ENCODE peak calls at places on chromosomes 6 and 20, in five cellular contexts. One of them, this sample, is unnamed. For H3K4me1, the result is how much of the 10 kb centered on the place peaks cover.

GRCh38 chr20:23193985-23194384 is 107.9 kb upstream of the CD93 start:
- DNase-seq in uterus: no peak
- DNase-seq in heart left ventricle: no peak
- DNase-seq in lower lobe of right lung: no peak
- DNase-seq in GM12878: no peak
- DNase-seq in this sample: no peak

GRCh38 chr20:62009322-62009721 is 56.4 kb downstream of the TAF4 start:
- DNase-seq in heart left ventricle: no peak
- DNase-seq in GM12878: no peak
- DNase-seq in lower lobe of right lung: no peak
- DNase-seq in uterus: no peak
- DNase-seq in this sample: no peak

GRCh38 chr6:1780468-1780867 is 170.8 kb downstream of the FOXC1 start:
- DNase-seq in heart left ventricle: no peak
- DNase-seq in lower lobe of right lung: no peak
- DNase-seq in uterus: no peak
- DNase-seq in GM12878: no peak
- DNase-seq in this sample: no peak

GRCh38 chr6:28922841-28923317 is 906 bp downstream of the TRIM27 start:
- DNase-seq in GM12878: no peak
- DNase-seq in lower lobe of right lung: no peak
- DNase-seq in heart left ventricle: peak
- DNase-seq in uterus: no peak
- DNase-seq in this sample: peak

GRCh38 chr6:110181131-110182027 is 1.2 kb downstream of the CDC40 start:
- DNase-seq in lower lobe of right lung: no peak
- DNase-seq in heart left ventricle: no peak
- DNase-seq in GM12878: no peak
- DNase-seq in uterus: no peak
- DNase-seq in this sample: no peak

GRCh38 chr6:155143610-155144106 is 120.2 kb upstream of the CLDN20 start:
- DNase-seq in uterus: no peak
- DNase-seq in GM12878: no peak
- DNase-seq in heart left ventricle: no peak
- DNase-seq in lower lobe of right lung: no peak
- DNase-seq in this sample: no peak

GRCh38 chr20:37270586-37271420 is 9.2 kb upstream of the GHRH start:
- DNase-seq in lower lobe of right lung: no peak
- DNase-seq in GM12878: peak
- DNase-seq in uterus: no peak
- DNase-seq in heart left ventricle: no peak
- DNase-seq in this sample: no peak

GRCh38 chr6:16766836-16767745 is 5.8 kb upstream of the ATXN1 start:
- DNase-seq in GM12878: no peak
- DNase-seq in lower lobe of right lung: no peak
- DNase-seq in heart left ventricle: no peak
- DNase-seq in uterus: no peak
- DNase-seq in this sample: no peak

GRCh38 chr6:41064841-41065240 is 7.3 kb downstream of the OARD1 start:
- DNase-seq in uterus: no peak
- DNase-seq in GM12878: no peak
- DNase-seq in heart left ventricle: no peak
- DNase-seq in lower lobe of right lung: no peak
- DNase-seq in this sample: no peak

GRCh38 chr6:25056130-25056529 is 120.4 kb upstream of the RIPOR2 start:
- DNase-seq in uterus: no peak
- DNase-seq in GM12878: no peak
- DNase-seq in heart left ventricle: no peak
- DNase-seq in lower lobe of right lung: peak
- DNase-seq in this sample: peak

GRCh38 chr20:47263502-47264084 is 92.9 kb downstream of the ZMYND8 start:
- DNase-seq in heart left ventricle: no peak
- DNase-seq in uterus: no peak
- DNase-seq in GM12878: peak
- DNase-seq in lower lobe of right lung: no peak
- DNase-seq in this sample: no peak
- H3K4me1 ChIP-seq in heart left ventricle: under half
- H3K4me1 ChIP-seq in uterus: under half
- H3K4me1 ChIP-seq in GM12878: half or more
- H3K4me1 ChIP-seq in lower lobe of right lung: under half
- H3K4me1 ChIP-seq in this sample: under half

DNA sequence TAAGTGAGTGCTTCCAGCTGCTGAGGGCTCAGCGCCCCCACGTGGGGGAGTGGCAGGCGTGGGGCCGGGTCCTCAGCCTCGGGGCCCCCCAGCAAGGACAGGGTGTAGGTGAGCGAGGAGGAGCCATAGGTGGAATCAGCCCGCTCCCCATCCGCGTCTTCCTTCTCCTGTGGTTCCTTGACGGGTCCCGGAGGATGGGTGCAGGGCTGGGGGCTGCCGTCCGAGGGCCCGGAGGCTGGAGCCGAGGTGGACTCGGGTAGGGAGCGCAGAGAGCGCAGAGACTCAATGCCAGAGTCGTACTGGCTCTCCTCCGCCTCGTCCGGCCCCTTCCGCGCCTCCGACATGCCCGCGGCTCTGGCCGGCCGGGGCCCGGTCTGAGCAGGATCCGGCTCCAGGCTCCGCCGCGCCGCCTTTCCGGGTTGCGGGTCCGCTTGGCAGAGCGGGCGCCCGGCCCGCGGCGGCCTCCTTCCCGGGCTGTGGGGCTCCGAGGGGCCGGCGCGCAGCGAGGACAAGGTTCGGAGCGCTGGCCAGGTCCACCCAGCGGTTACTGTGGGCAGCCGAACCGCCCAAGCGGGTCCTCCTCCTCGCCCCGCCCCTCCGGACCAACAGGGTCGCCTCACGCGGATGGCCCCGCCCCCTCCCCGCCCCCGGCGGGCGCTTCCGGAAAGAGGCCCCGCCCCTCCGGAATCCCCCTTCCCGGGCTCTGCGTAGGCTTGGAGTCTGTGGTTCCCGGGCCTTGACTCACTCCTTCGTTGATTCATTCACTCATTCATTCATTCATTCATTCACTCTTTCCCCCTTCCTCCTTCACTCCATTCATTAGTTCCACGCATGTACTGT is at the start of gene NFKBIE:
- DNase-seq in uterus: peak
- DNase-seq in lower lobe of right lung: peak
- DNase-seq in heart left ventricle: peak
- DNase-seq in GM12878: no peak
- DNase-seq in this sample: peak
- TF ChIP-seq CTCF in uterus: peak
- TF ChIP-seq CTCF in lower lobe of right lung: peak
- TF ChIP-seq CTCF in heart left ventricle: no peak
- TF ChIP-seq CTCF in GM12878: peak
- TF ChIP-seq CTCF in this sample: no peak

GRCh38 chr6:53735896-53736295 is 58.9 kb upstream of the LRRC1 start:
- DNase-seq in GM12878: no peak
- DNase-seq in heart left ventricle: no peak
- DNase-seq in uterus: no peak
- DNase-seq in lower lobe of right lung: no peak
- DNase-seq in this sample: no peak

GRCh38 chr6:53731906-53732636 is 62.7 kb upstream of the LRRC1 start:
- DNase-seq in GM12878: no peak
- DNase-seq in lower lobe of right lung: no peak
- DNase-seq in uterus: no peak
- DNase-seq in heart left ventricle: no peak
- DNase-seq in this sample: no peak

GRCh38 chr6:53737746-53738145 is 57.1 kb upstream of the LRRC1 start:
- DNase-seq in GM12878: no peak
- DNase-seq in lower lobe of right lung: no peak
- DNase-seq in uterus: no peak
- DNase-seq in heart left ventricle: no peak
- DNase-seq in this sample: no peak

GRCh38 chr6:53730767-53731166 is 64.0 kb upstream of the LRRC1 start:
- DNase-seq in uterus: no peak
- DNase-seq in heart left ventricle: no peak
- DNase-seq in lower lobe of right lung: no peak
- DNase-seq in GM12878: no peak
- DNase-seq in this sample: no peak

DNA sequence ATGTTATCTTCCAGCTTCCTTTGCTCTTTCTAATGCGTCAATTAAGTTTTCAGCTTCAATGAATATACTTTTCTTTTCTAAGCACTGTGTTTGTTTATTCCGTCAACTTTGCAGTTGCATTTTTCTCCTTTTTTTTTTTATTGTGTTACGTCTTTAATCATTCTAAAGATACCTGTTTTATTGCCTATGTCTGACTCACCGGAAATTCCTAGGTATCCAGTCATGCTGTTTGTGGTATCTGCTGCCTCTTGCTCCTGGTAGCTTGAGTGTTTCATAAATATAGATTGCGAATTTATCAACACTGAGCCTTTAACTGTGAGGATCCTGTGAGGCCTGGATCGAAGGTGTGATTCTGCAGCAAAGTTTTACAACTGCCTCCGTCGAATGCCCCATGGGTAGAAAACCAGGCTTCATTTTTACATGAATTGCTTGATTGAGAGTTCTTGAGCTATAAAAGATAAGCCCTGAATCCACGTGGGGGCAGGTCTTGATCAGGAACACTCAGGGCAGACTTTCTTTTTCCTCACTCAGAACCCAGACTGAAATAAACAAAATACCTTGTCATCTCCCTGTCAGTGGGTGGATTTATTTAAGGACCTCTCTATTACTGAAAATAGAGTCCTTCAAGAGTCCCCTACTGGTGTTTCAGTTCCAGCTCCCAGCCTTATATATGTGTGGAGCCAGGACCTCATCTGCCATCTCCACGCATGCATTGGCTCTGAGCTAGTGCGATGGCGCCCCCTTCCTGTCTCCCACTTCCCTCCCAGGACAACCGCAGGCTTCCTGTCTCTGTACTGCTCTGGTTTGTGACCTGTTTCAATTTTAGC is 60.1 kb upstream of the LRRC1 start:
- DNase-seq in lower lobe of right lung: peak
- DNase-seq in GM12878: peak
- DNase-seq in uterus: no peak
- DNase-seq in heart left ventricle: peak
- DNase-seq in this sample: peak
- H3K4me3 ChIP-seq in lower lobe of right lung: no peak
- H3K4me3 ChIP-seq in GM12878: no peak
- H3K4me3 ChIP-seq in uterus: no peak
- H3K4me3 ChIP-seq in heart left ventricle: no peak
- H3K4me3 ChIP-seq in this sample: no peak

GRCh38 chr6:22024973-22025467 is 271.8 kb downstream of the PRL start:
- DNase-seq in heart left ventricle: no peak
- DNase-seq in GM12878: peak
- DNase-seq in lower lobe of right lung: no peak
- DNase-seq in uterus: no peak
- DNase-seq in this sample: no peak
- H3K4me1 ChIP-seq in heart left ventricle: under half
- H3K4me1 ChIP-seq in GM12878: under half
- H3K4me1 ChIP-seq in lower lobe of right lung: under half
- H3K4me1 ChIP-seq in uterus: under half
- H3K4me1 ChIP-seq in this sample: under half

GRCh38 chr6:104143757-104144156 is 716.0 kb downstream of the HACE1 start:
- DNase-seq in heart left ventricle: no peak
- DNase-seq in uterus: no peak
- DNase-seq in lower lobe of right lung: no peak
- DNase-seq in GM12878: no peak
- DNase-seq in this sample: no peak
- TF ChIP-seq CTCF in heart left ventricle: no peak
- TF ChIP-seq CTCF in uterus: no peak
- TF ChIP-seq CTCF in lower lobe of right lung: no peak
- TF ChIP-seq CTCF in GM12878: no peak
- TF ChIP-seq CTCF in this sample: no peak

GRCh38 chr6:21883929-21884328 is 290.4 kb downstream of the SOX4 start:
- DNase-seq in uterus: no peak
- DNase-seq in GM12878: no peak
- DNase-seq in lower lobe of right lung: no peak
- DNase-seq in heart left ventricle: no peak
- DNase-seq in this sample: no peak

GRCh38 chr6:21886601-21887091 is 293.1 kb downstream of the SOX4 start:
- DNase-seq in lower lobe of right lung: no peak
- DNase-seq in GM12878: no peak
- DNase-seq in heart left ventricle: no peak
- DNase-seq in uterus: no peak
- DNase-seq in this sample: no peak

GRCh38 chr6:21885101-21885500 is 291.6 kb downstream of the SOX4 start:
- DNase-seq in GM12878: no peak
- DNase-seq in heart left ventricle: no peak
- DNase-seq in lower lobe of right lung: no peak
- DNase-seq in uterus: no peak
- DNase-seq in this sample: no peak

GRCh38 chr6:21887301-21888185 is 294.0 kb downstream of the SOX4 start:
- DNase-seq in uterus: no peak
- DNase-seq in heart left ventricle: no peak
- DNase-seq in lower lobe of right lung: no peak
- DNase-seq in GM12878: no peak
- DNase-seq in this sample: no peak

GRCh38 chr6:21885532-21886089 is 292.1 kb downstream of the SOX4 start:
- DNase-seq in heart left ventricle: peak
- DNase-seq in lower lobe of right lung: no peak
- DNase-seq in uterus: peak
- DNase-seq in GM12878: no peak
- DNase-seq in this sample: peak
- H3K4me3 ChIP-seq in heart left ventricle: no peak
- H3K4me3 ChIP-seq in lower lobe of right lung: no peak
- H3K4me3 ChIP-seq in uterus: no peak
- H3K4me3 ChIP-seq in GM12878: no peak
- H3K4me3 ChIP-seq in this sample: no peak

GRCh38 chr6:15366879-15367278 is 121.0 kb downstream of the JARID2 start:
- DNase-seq in lower lobe of right lung: no peak
- DNase-seq in heart left ventricle: no peak
- DNase-seq in GM12878: no peak
- DNase-seq in uterus: no peak
- DNase-seq in this sample: no peak
- H3K4me1 ChIP-seq in lower lobe of right lung: half or more
- H3K4me1 ChIP-seq in heart left ventricle: half or more
- H3K4me1 ChIP-seq in GM12878: under half
- H3K4me1 ChIP-seq in uterus: under half
- H3K4me1 ChIP-seq in this sample: half or more

DNA sequence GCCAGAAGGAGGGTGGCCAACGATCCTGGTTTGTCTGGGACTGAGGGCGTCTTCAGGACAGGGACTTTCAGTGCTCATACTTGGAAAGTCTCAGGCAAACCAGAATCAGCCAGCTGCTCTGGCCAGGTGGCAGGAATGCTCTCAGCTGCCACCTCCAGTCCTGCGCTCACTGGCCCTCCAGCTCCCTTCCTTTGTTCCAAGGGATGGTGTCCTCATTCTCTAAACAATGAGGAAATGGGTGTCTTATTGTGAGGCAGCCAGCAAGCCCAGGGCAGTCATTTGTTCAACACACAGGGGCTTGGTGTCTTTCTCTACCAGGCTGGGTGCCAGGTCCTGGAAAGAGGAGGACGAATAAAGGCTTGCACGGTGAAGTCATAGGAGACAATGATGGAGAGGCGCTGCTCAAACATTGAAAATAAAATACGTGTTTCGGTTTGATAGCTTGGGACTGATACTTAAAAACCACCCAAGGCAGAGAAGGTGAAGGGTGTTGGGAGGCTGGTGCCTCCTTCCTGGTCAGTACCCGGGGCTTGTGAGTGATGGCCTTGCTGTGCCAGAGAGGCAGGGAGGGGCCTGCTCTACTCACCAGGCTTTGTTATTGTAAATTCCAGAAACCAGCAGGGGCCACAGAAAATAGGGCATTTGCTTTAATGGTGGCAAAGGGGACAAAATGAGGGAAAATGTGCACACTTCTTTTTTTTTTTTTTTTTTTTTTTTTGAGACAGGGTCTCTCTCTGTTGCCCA is 11.3 kb upstream of the TMEM181 start:
- DNase-seq in uterus: no peak
- DNase-seq in GM12878: no peak
- DNase-seq in heart left ventricle: no peak
- DNase-seq in lower lobe of right lung: no peak
- DNase-seq in this sample: no peak
- TF ChIP-seq CTCF in uterus: no peak
- TF ChIP-seq CTCF in GM12878: no peak
- TF ChIP-seq CTCF in heart left ventricle: no peak
- TF ChIP-seq CTCF in lower lobe of right lung: no peak
- TF ChIP-seq CTCF in this sample: no peak

GRCh38 chr6:134289204-134289575 is 28.7 kb downstream of the SGK1 start:
- DNase-seq in heart left ventricle: no peak
- DNase-seq in GM12878: no peak
- DNase-seq in lower lobe of right lung: no peak
- DNase-seq in uterus: no peak
- DNase-seq in this sample: no peak
- H3K4me3 ChIP-seq in heart left ventricle: no peak
- H3K4me3 ChIP-seq in GM12878: no peak
- H3K4me3 ChIP-seq in lower lobe of right lung: no peak
- H3K4me3 ChIP-seq in uterus: no peak
- H3K4me3 ChIP-seq in this sample: no peak

This sample was measured in left lung.